ENCODE peak calls at places on chromosomes 7 and 10, in seven cellular contexts. One of them, this sample, is unnamed.

GRCh38 chr10:122362621-122363020 is 11.9 kb upstream of the PLEKHA1 start:
- DNase-seq in NCI-H345: no peak
- DNase-seq in T-cell: no peak
- DNase-seq in activated T-cell treated with anti-CD3 and anti-CD28 coated beads, Interleukin-2, amount 50 U/mL, for 48 hours: peak; percentile 37
- DNase-seq in NCI-H82: no peak
- DNase-seq in brain microvascular endothelial cell: no peak
- DNase-seq in activated CD4-positive, alpha-beta T cell treated with anti-CD3 and anti-CD28 coated beads for 48 hours: no peak
- DNase-seq in this sample: peak; percentile 8

GRCh38 chr7:6641305-6642035 is 4.4 kb downstream of the ZNF316 start:
- DNase-seq in activated T-cell treated with anti-CD3 and anti-CD28 coated beads, Interleukin-2, amount 50 U/mL, for 48 hours: no peak
- DNase-seq in brain microvascular endothelial cell: no peak
- DNase-seq in activated CD4-positive, alpha-beta T cell treated with anti-CD3 and anti-CD28 coated beads for 48 hours: no peak
- DNase-seq in NCI-H82: no peak
- DNase-seq in T-cell: no peak
- DNase-seq in NCI-H345: no peak
- DNase-seq in this sample: no peak

GRCh38 chr10:97195654-97196212 is 10.0 kb upstream of the SLIT1 start:
- DNase-seq in brain microvascular endothelial cell: no peak
- DNase-seq in NCI-H345: no peak
- DNase-seq in activated CD4-positive, alpha-beta T cell treated with anti-CD3 and anti-CD28 coated beads for 48 hours: no peak
- DNase-seq in NCI-H82: peak; percentile 59
- DNase-seq in T-cell: no peak
- DNase-seq in activated T-cell treated with anti-CD3 and anti-CD28 coated beads, Interleukin-2, amount 50 U/mL, for 48 hours: peak; percentile 23
- DNase-seq in this sample: no peak

GRCh38 chr10:112963835-112964234 is 13.8 kb downstream of the TCF7L2 start:
- DNase-seq in activated T-cell treated with anti-CD3 and anti-CD28 coated beads, Interleukin-2, amount 50 U/mL, for 48 hours: no peak
- DNase-seq in NCI-H345: no peak
- DNase-seq in brain microvascular endothelial cell: peak; percentile 46
- DNase-seq in NCI-H82: no peak
- DNase-seq in T-cell: no peak
- DNase-seq in activated CD4-positive, alpha-beta T cell treated with anti-CD3 and anti-CD28 coated beads for 48 hours: no peak
- DNase-seq in this sample: peak; percentile 35

GRCh38 chr10:21500578-21500910 is 24.9 kb downstream of the SKIDA1 start:
- DNase-seq in activated T-cell treated with anti-CD3 and anti-CD28 coated beads, Interleukin-2, amount 50 U/mL, for 48 hours: no peak
- DNase-seq in NCI-H82: no peak
- DNase-seq in brain microvascular endothelial cell: no peak
- DNase-seq in activated CD4-positive, alpha-beta T cell treated with anti-CD3 and anti-CD28 coated beads for 48 hours: no peak
- DNase-seq in T-cell: no peak
- DNase-seq in NCI-H345: no peak
- DNase-seq in this sample: no peak

GRCh38 chr7:98000356-98000755 is 10.4 kb upstream of the OCM2 start:
- DNase-seq in activated CD4-positive, alpha-beta T cell treated with anti-CD3 and anti-CD28 coated beads for 48 hours: no peak
- DNase-seq in T-cell: no peak
- DNase-seq in NCI-H345: no peak
- DNase-seq in brain microvascular endothelial cell: no peak
- DNase-seq in activated T-cell treated with anti-CD3 and anti-CD28 coated beads, Interleukin-2, amount 50 U/mL, for 48 hours: no peak
- DNase-seq in NCI-H82: no peak
- DNase-seq in this sample: no peak

GRCh38 chr7:119711104-119711503 is 561.9 kb upstream of the KCND2 start:
- DNase-seq in activated T-cell treated with anti-CD3 and anti-CD28 coated beads, Interleukin-2, amount 50 U/mL, for 48 hours: no peak
- DNase-seq in T-cell: no peak
- DNase-seq in NCI-H345: no peak
- DNase-seq in brain microvascular endothelial cell: no peak
- DNase-seq in activated CD4-positive, alpha-beta T cell treated with anti-CD3 and anti-CD28 coated beads for 48 hours: no peak
- DNase-seq in NCI-H82: no peak
- DNase-seq in this sample: no peak

GRCh38 chr10:27345455-27345909 is 104.9 kb upstream of the ACBD5 start:
- DNase-seq in activated CD4-positive, alpha-beta T cell treated with anti-CD3 and anti-CD28 coated beads for 48 hours: no peak
- DNase-seq in activated T-cell treated with anti-CD3 and anti-CD28 coated beads, Interleukin-2, amount 50 U/mL, for 48 hours: no peak
- DNase-seq in T-cell: no peak
- DNase-seq in NCI-H82: no peak
- DNase-seq in brain microvascular endothelial cell: no peak
- DNase-seq in NCI-H345: no peak
- DNase-seq in this sample: no peak

GRCh38 chr10:65110029-65110428 is 1588.8 kb downstream of the REEP3 start:
- DNase-seq in NCI-H82: no peak
- DNase-seq in activated T-cell treated with anti-CD3 and anti-CD28 coated beads, Interleukin-2, amount 50 U/mL, for 48 hours: no peak
- DNase-seq in NCI-H345: no peak
- DNase-seq in T-cell: no peak
- DNase-seq in brain microvascular endothelial cell: no peak
- DNase-seq in activated CD4-positive, alpha-beta T cell treated with anti-CD3 and anti-CD28 coated beads for 48 hours: no peak
- DNase-seq in this sample: no peak

GRCh38 chr7:79452495-79453265 is 787 bp downstream of the MAGI2 start:
- DNase-seq in activated T-cell treated with anti-CD3 and anti-CD28 coated beads, Interleukin-2, amount 50 U/mL, for 48 hours: no peak
- DNase-seq in NCI-H345: peak; percentile 23
- DNase-seq in T-cell: no peak
- DNase-seq in activated CD4-positive, alpha-beta T cell treated with anti-CD3 and anti-CD28 coated beads for 48 hours: no peak
- DNase-seq in NCI-H82: peak; percentile 61
- DNase-seq in brain microvascular endothelial cell: peak; percentile 3
- DNase-seq in this sample: peak; percentile 62

GRCh38 chr7:142263598-142264380 is 5.9 kb upstream of the PRSS58 start:
- DNase-seq in T-cell: no peak
- DNase-seq in NCI-H82: no peak
- DNase-seq in brain microvascular endothelial cell: peak; percentile 47
- DNase-seq in activated CD4-positive, alpha-beta T cell treated with anti-CD3 and anti-CD28 coated beads for 48 hours: no peak
- DNase-seq in activated T-cell treated with anti-CD3 and anti-CD28 coated beads, Interleukin-2, amount 50 U/mL, for 48 hours: no peak
- DNase-seq in NCI-H345: no peak
- DNase-seq in this sample: peak; percentile 9

GRCh38 chr7:129872054-129872453 is 80.7 kb downstream of the UBE2H start:
- DNase-seq in activated CD4-positive, alpha-beta T cell treated with anti-CD3 and anti-CD28 coated beads for 48 hours: peak; percentile 48
- DNase-seq in NCI-H82: no peak
- DNase-seq in brain microvascular endothelial cell: no peak
- DNase-seq in activated T-cell treated with anti-CD3 and anti-CD28 coated beads, Interleukin-2, amount 50 U/mL, for 48 hours: peak; percentile 43
- DNase-seq in NCI-H345: no peak
- DNase-seq in T-cell: no peak
- DNase-seq in this sample: no peak